ENCODE peak calls at places on chromosome 12, in six cellular contexts. Z is NCI-H82, R is A549, P is non-pigmented ciliary epithelial cell, X is fibroblast of the aortic adventitia, U is T-helper 2 cell. G is an unnamed sample.

GRCh38 chr12:12201274-12201758 is 65.5 kb downstream of the LRP6 start:
- DNase-seq in Z (no peak), R (no peak), P (no peak), X (peak; percentile 94), U (no peak), G (no peak)

GRCh38 chr12:51678086-51678724 is 87.2 kb downstream of the SCN8A start:
- DNase-seq in Z (peak; percentile 84), R (peak; percentile 81), P (no peak), X (peak; percentile 55), U (no peak), G (no peak)

GRCh38 chr12:128449146-128449894 is 182.3 kb downstream of the TMEM132C start:
- DNase-seq in Z (peak; percentile 89), R (no peak), P (no peak), X (no peak), U (no peak), G (no peak)

GRCh38 chr12:627863-628805 is 35.1 kb downstream of the NINJ2 start:
- DNase-seq in Z (no peak), R (no peak), P (no peak), X (no peak), U (no peak), G (no peak)

GRCh38 chr12:45674583-45674982 is 54.9 kb upstream of the ARID2 start:
- DNase-seq in Z (no peak), R (no peak), P (peak; percentile 76), X (peak; percentile 91), U (no peak), G (peak; percentile 76)

GRCh38 chr12:6229823-6230222 is 29.6 kb downstream of the CD9 start:
- DNase-seq in Z (peak; percentile 83), R (no peak), P (peak; percentile 57), X (peak; percentile 94), U (no peak), G (peak; percentile 54)

GRCh38 chr12:55636116-55636655 is 506 bp upstream of the OR10P1 start:
- DNase-seq in Z (no peak), R (no peak), P (no peak), X (no peak), U (no peak), G (no peak)

GRCh38 chr12:22355011-22355580 is 20.6 kb upstream of the ST8SIA1 start:
- DNase-seq in Z (no peak), R (no peak), P (no peak), X (no peak), U (no peak), G (no peak)

GRCh38 chr12:52496054-52496453 is 3.0 kb upstream of the KRT6A start:
- DNase-seq in Z (no peak), R (no peak), P (no peak), X (no peak), U (no peak), G (no peak)

GRCh38 chr12:9364224-9365176 is 156.3 kb upstream of the PZP start:
- DNase-seq in Z (peak; percentile 29), R (no peak), P (peak; percentile 48), X (peak; percentile 49), U (no peak), G (peak; percentile 65)

GRCh38 chr12:90250766-90251165 is 542.1 kb upstream of the ATP2B1 start:
- DNase-seq in Z (no peak), R (no peak), P (no peak), X (peak; percentile 88), U (no peak), G (no peak)

GRCh38 chr12:132079190-132079589 is 64.9 kb downstream of the DDX51 start:
- DNase-seq in Z (no peak), R (no peak), P (no peak), X (no peak), U (no peak), G (no peak)

GRCh38 chr12:111031956-111032919 is 111.9 kb upstream of the MYL2 start:
- DNase-seq in Z (no peak), R (no peak), P (no peak), X (no peak), U (no peak), G (no peak)

GRCh38 chr12:85658236-85658635 is 178.0 kb downstream of the RASSF9 start:
- DNase-seq in Z (no peak), R (no peak), P (no peak), X (no peak), U (no peak), G (no peak)

GRCh38 chr12:124152733-124153132 is 142.2 kb upstream of the RFLNA start:
- DNase-seq in Z (no peak), R (no peak), P (no peak), X (peak; percentile 15), U (no peak), G (no peak)

GRCh38 chr12:107884769-107885694 is 110.5 kb downstream of the ASCL4 start:
- DNase-seq in Z (peak; percentile 86), R (peak; percentile 43), P (no peak), X (peak; percentile 61), U (no peak), G (peak; percentile 7)

GRCh38 chr12:58283553-58283952 is 342.2 kb downstream of the ATP23 start:
- DNase-seq in Z (no peak), R (no peak), P (no peak), X (peak; percentile 31), U (no peak), G (no peak)

GRCh38 chr12:42039146-42039545 is 105.5 kb downstream of the GXYLT1 start:
- DNase-seq in Z (no peak), R (no peak), P (peak; percentile 32), X (peak; percentile 74), U (no peak), G (peak; percentile 56)

GRCh38 chr12:85759217-85759616 is 77.0 kb downstream of the RASSF9 start:
- DNase-seq in Z (no peak), R (no peak), P (no peak), X (no peak), U (no peak), G (no peak)